ENCODE peak calls at places on chromosomes 12 and 14, in four cellular contexts. T is pancreas, A is neural crest cell, J is kidney. M is an unnamed sample.
A peak's percentile ranks its signal among the peaks of the same experiment; 100 is the strongest.

GRCh38 chr14:69135133-69135532 is 17.8 kb downstream of the DCAF5 start:
- DNase-seq in T (no peak), A (no peak), J (no peak), M (no peak)

GRCh38 chr14:22071001-22071400 is 397.4 kb upstream of the OR4E1 start:
- DNase-seq in T (no peak), A (no peak), J (no peak), M (no peak)

GRCh38 chr14:80390911-80391310 is 179.6 kb upstream of the DIO2 start:
- DNase-seq in T (no peak), A (no peak), J (no peak), M (no peak)

GRCh38 chr12:57554453-57554852 is 4.6 kb downstream of the KIF5A start:
- DNase-seq in T (no peak), A (no peak), J (no peak), M (no peak)

GRCh38 chr12:38110026-38110699 is 206.4 kb upstream of the ALG10B start:
- DNase-seq in T (no peak), A (no peak), J (no peak), M (no peak)

GRCh38 chr14:64806202-64806861 is 73.4 kb downstream of the SPTB start:
- DNase-seq in T (peak; percentile 18), A (no peak), J (no peak), M (no peak)

GRCh38 chr14:54625158-54625557 is 58.2 kb downstream of the SAMD4A start:
- DNase-seq in T (no peak), A (no peak), J (no peak), M (no peak)

GRCh38 chr12:15227004-15227679 is 5.9 kb upstream of the RERG start:
- DNase-seq in T (no peak), A (peak; percentile 20), J (peak; percentile 59), M (peak; percentile 53)

GRCh38 chr12:56266634-56267442 is at the start of gene COQ10A:
- DNase-seq in T (peak; percentile 87), A (peak; percentile 87), J (peak; percentile 95), M (peak; percentile 93)

GRCh38 chr14:91568626-91569025 is 58.5 kb upstream of the PPP4R3A start:
- DNase-seq in T (no peak), A (no peak), J (no peak), M (no peak)

GRCh38 chr12:44285321-44285720 is 449.4 kb downstream of the TMEM117 start:
- DNase-seq in T (no peak), A (no peak), J (no peak), M (no peak)

GRCh38 chr14:64060648-64061096 is 207.9 kb downstream of the SYNE2 start:
- DNase-seq in T (no peak), A (peak; percentile 28), J (no peak), M (peak; percentile 41)

GRCh38 chr14:30680036-30680435 is 57.9 kb downstream of the SCFD1 start:
- DNase-seq in T (no peak), A (no peak), J (no peak), M (no peak)

GRCh38 chr14:30679032-30679431 is 56.9 kb downstream of the SCFD1 start:
- DNase-seq in T (no peak), A (no peak), J (no peak), M (no peak)

GRCh38 chr14:30681752-30682355 is 59.7 kb downstream of the SCFD1 start:
- DNase-seq in T (no peak), A (no peak), J (no peak), M (no peak)
- TF ChIP-seq CTCF in T (no peak), A (peak; percentile 60), J (no peak), M (peak; percentile 63)

DNA sequence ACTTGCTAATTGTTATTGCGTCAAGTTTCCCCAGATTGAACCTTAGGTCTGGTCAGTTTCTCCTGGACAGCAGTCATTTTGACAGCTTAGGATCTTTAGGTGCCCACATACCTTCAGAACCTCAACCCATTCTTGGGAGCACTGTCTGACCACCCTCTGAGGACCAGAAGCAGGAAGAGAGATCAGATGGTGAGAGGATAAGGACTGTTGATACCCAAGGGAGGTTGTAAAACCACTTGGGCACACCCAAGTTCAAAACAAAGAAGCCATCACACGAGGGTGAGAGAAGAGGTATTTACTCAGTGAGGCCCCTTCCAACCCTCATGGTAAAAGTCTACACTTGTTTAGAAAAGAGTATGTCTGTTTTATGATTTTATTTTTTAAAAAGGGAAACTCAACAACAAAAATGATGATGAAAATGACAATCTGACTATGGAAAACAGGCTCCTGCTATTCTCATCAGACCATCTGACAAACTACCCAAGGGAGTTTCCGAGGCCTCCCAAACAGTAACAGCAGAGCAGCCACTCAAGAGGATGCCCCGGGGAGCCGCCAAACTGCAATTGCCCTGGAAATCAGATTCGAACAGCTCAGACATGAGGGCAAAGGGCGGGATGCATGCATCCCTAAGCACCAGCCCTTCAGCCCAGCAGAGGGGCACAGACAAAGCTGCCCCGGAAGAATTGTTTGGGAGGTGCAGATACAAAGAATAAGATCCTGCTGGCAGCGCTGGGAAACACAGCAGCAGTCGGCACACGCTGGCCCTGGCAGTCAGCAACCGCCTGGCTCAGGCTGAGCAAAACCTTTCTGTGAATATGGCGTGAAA is 162.6 kb upstream of the PLEKHG7 start:
- DNase-seq in T (peak; percentile 69), A (peak; percentile 12), J (peak; percentile 66), M (peak; percentile 79)
- TF ChIP-seq CTCF in T (peak; percentile 14), A (no peak), J (no peak), M (peak; percentile 30)

DNA sequence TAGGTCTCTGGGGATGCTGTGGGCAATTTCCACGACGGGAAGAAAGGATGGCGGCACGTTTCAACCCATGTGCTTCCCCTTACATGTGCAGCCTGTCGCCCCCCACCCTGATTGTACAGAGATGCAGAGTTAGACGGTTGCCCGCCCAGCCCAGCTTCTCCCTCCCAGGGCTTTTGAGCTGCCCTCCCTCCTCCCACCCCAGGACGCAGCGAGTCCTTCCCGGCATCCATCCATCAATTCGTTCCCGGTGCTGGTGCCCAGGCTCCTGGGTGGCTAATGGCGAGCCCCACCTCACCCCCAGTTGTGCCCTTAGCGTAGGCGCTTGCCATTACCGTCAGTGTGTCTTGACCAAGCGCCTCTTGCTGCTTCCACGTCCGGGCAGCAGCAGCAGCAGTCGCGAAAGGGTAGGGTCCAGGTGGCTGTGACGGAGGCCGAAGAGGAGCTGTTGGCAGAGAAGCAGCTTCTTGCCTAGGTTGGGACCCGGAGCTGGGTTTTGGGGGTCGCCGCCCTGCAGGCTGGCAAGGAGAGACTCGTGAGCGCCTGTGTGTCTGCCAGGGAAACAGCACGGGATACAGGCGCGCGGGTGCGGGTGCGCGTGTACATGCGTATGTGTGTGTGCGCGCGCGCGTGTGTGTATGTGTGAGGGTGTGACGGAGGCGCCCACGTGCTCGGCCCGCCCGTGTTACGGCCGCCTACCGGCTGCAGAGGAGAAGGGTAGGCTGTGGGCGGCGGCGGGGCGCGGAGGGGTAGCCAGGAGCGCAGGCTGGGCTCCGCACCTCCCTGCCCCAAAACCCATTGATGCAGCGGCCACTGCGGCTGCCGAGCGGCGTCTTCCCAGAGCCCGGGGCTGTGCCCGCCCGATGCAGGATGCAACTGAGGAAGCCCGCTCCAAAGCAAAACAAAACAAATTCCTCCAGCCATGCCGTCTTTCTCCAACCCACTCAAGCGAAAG is at the start of gene SLC6A15:
- DNase-seq in T (peak; percentile 15), A (peak; percentile 58), J (peak; percentile 77), M (peak; percentile 93)
- TF ChIP-seq CTCF in T (no peak), A (peak; percentile 69), J (no peak), M (peak; percentile 92)

GRCh38 chr12:818733-819132 is 66.4 kb downstream of the WNK1 start:
- DNase-seq in T (no peak), A (no peak), J (no peak), M (no peak)
- TF ChIP-seq CTCF in T (no peak), A (peak; percentile 42), J (no peak), M (peak; percentile 36)

DNA sequence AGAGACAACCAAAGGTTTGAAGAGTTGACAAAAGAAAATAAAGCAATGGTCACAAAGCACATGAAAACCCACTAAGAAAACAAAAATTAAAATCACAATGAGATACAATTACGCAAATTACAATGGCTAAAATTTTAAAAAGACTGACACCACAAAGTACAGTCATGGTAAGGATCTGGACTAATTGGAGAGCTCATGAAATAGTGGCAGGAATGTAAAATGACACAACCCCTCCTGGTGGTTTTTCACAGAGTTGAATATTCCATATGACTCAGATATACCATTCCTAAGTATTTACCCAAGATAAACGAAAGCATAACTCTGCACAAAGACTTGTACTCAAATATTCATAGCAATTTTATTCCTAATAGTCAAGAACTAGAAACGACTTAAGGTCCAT is 65.9 kb downstream of the NOVA1 start:
- DNase-seq in T (no peak), A (no peak), J (no peak), M (no peak)
- TF ChIP-seq CTCF in T (no peak), A (peak; percentile 34), J (no peak), M (no peak)